ENCODE peak calls at places on chromosomes 4 and X, in seven cellular contexts. E is PC-3, D is astrocyte, F is GM23338, T is HCT116, V is hepatocyte, Y is HepG2. S is an unnamed sample. For H4K20me1, the result is how much of the 10 kb centered on the place peaks cover.

GRCh38 chrX:3175659-3176438 is 134.6 kb downstream of the ARSF start:
- DNase-seq in D (peak), E (no peak), T (no peak), Y (no peak), F (no peak), V (peak), S (peak)

GRCh38 chr4:7500404-7500803 is 65.7 kb upstream of the PSAPL1 start:
- DNase-seq in T (no peak), E (no peak), V (no peak), D (no peak), F (no peak), Y (no peak), S (no peak)

GRCh38 chr4:152458801-152459302 is 77.0 kb downstream of the FBXW7 start:
- DNase-seq in F (no peak), E (no peak), D (peak), T (no peak), Y (peak), V (no peak), S (peak)

GRCh38 chr4:152894673-152895072 is 41.5 kb upstream of the FHDC1 start:
- DNase-seq in Y (no peak), V (no peak), T (peak), F (no peak), D (peak), E (peak), S (peak)

GRCh38 chr4:146235654-146236570 is 21.6 kb downstream of the REELD1 start:
- DNase-seq in Y (no peak), D (no peak), T (no peak), V (no peak), E (no peak), F (no peak), S (no peak)

GRCh38 chrX:33277046-33277445 is 65.7 kb upstream of the DMD start:
- DNase-seq in Y (no peak), V (no peak), D (no peak), E (no peak), T (no peak), F (no peak), S (no peak)

GRCh38 chr4:69707807-69708206 is 52.6 kb downstream of the SULT1B1 start:
- DNase-seq in V (no peak), D (no peak), E (peak), Y (no peak), F (no peak), T (no peak), S (no peak)

GRCh38 chr4:30770049-30770549 is 49.9 kb downstream of the PCDH7 start:
- DNase-seq in Y (no peak), V (no peak), F (no peak), D (peak), E (peak), T (peak), S (no peak)

GRCh38 chr4:54063737-54064316 is 578 bp downstream of the CHIC2 start:
- DNase-seq in F (peak), Y (peak), T (no peak), D (no peak), V (peak), E (peak), S (peak)

GRCh38 chrX:5842601-5843000 is 386.1 kb downstream of the NLGN4X start:
- DNase-seq in F (no peak), V (no peak), E (no peak), T (no peak), D (no peak), Y (no peak), S (no peak)

GRCh38 chr4:78543424-78544238 is 7.9 kb upstream of the ANXA3 start:
- DNase-seq in Y (no peak), T (no peak), D (peak), F (no peak), V (no peak), E (peak), S (no peak)

GRCh38 chrX:38426785-38427184 is 74.4 kb downstream of the OTC start:
- DNase-seq in T (no peak), E (peak), Y (no peak), F (no peak), V (peak), D (no peak), S (no peak)

GRCh38 chr4:81173213-81173612 is 41.8 kb downstream of the PRKG2 start:
- DNase-seq in V (no peak), E (no peak), Y (no peak), F (no peak), T (no peak), D (no peak), S (no peak)

GRCh38 chr4:168632246-168632832 is 135.5 kb downstream of the PALLD start:
- DNase-seq in Y (no peak), D (peak), T (no peak), V (no peak), E (peak), F (peak), S (no peak)

GRCh38 chr4:40916880-40917279 is 167.1 kb downstream of the NSUN7 start:
- DNase-seq in F (peak), T (peak), D (no peak), E (peak), Y (peak), V (peak), S (peak)

GRCh38 chr4:42515156-42515884 is 118.0 kb downstream of the SHISA3 start:
- DNase-seq in T (no peak), V (no peak), E (no peak), Y (no peak), D (peak), F (peak), S (no peak)

GRCh38 chr4:78168029-78168428 is 110.9 kb downstream of the FRAS1 start:
- DNase-seq in T (no peak), V (no peak), D (no peak), E (no peak), F (no peak), Y (peak), S (no peak)

GRCh38 chrX:18348047-18348446 is 6.4 kb downstream of the SCML2 start:
- DNase-seq in Y (no peak), F (no peak), T (no peak), V (no peak), E (peak), D (peak), S (no peak)

GRCh38 chrX:53479295-53479694 is 45.1 kb upstream of the HSD17B10 start:
- DNase-seq in D (peak), Y (no peak), T (no peak), F (peak), V (no peak), E (peak), S (no peak)

GRCh38 chrX:112643721-112644120 is 36.0 kb downstream of the LHFPL1 start:
- DNase-seq in T (no peak), D (no peak), Y (no peak), F (no peak), E (no peak), V (no peak), S (no peak)

GRCh38 chrX:20585782-20586181 is 319.1 kb upstream of the RPS6KA3 start:
- DNase-seq in V (no peak), T (no peak), Y (no peak), D (peak), E (no peak), F (no peak), S (no peak)

GRCh38 chr4:181372014-181372413 is 871.2 kb upstream of the TENM3 start:
- DNase-seq in V (no peak), F (peak), T (no peak), E (no peak), Y (no peak), D (no peak), S (no peak)

GRCh38 chr4:59936566-59936965 is 1263.6 kb upstream of the ADGRL3 start:
- DNase-seq in D (no peak), V (no peak), E (peak), Y (no peak), T (no peak), F (no peak), S (no peak)

GRCh38 chrX:40248822-40249221 is 151.1 kb upstream of the BCOR start:
- DNase-seq in T (no peak), F (no peak), E (no peak), V (no peak), D (no peak), Y (no peak), S (no peak)

GRCh38 chr4:119897260-119897659 is 169.4 kb downstream of the MAD2L1 start:
- DNase-seq in F (no peak), Y (no peak), E (no peak), D (no peak), V (no peak), T (no peak), S (no peak)

GRCh38 chr4:101345271-101345595 is 2.1 kb downstream of the PPP3CA start:
- DNase-seq in D (no peak), V (no peak), F (no peak), E (no peak), T (no peak), Y (no peak), S (peak)

GRCh38 chr4:22720091-22720490 is 27.4 kb downstream of the GBA3 start:
- DNase-seq in Y (no peak), T (no peak), F (no peak), E (no peak), D (peak), V (no peak), S (no peak)

GRCh38 chr4:37588150-37588549 is 98.0 kb downstream of the RELL1 start:
- DNase-seq in Y (no peak), E (no peak), T (no peak), D (no peak), F (no peak), V (no peak), S (no peak)

GRCh38 chrX:29143356-29143755 is 556.1 kb downstream of the IL1RAPL1 start:
- DNase-seq in D (peak), F (no peak), Y (no peak), V (no peak), E (peak), T (no peak), S (no peak)

GRCh38 chrX:40462797-40463196 is 118.0 kb upstream of the ATP6AP2 start:
- DNase-seq in E (no peak), V (no peak), D (peak), F (no peak), Y (no peak), T (no peak), S (no peak)

GRCh38 chrX:119784747-119785446 is 6.5 kb downstream of the RPL39 start:
- DNase-seq in E (peak), F (peak), Y (no peak), D (no peak), T (no peak), V (no peak), S (peak)

GRCh38 chr4:123740236-123740635 is 343.6 kb downstream of the SPRY1 start:
- DNase-seq in F (no peak), D (no peak), V (no peak), Y (no peak), E (no peak), T (no peak), S (no peak)

GRCh38 chr4:2438822-2439718 is 20.3 kb downstream of the CFAP99 start:
- DNase-seq in E (no peak), D (no peak), T (no peak), V (no peak), Y (no peak), F (no peak), S (peak)

GRCh38 chr4:55561884-55562283 is 15.2 kb upstream of the CLOCK start:
- DNase-seq in T (no peak), V (no peak), E (no peak), D (no peak), Y (no peak), F (no peak), S (no peak)

GRCh38 chrX:7514871-7515599 is 327.9 kb upstream of the VCX start:
- DNase-seq in T (no peak), Y (no peak), E (peak), F (peak), V (no peak), D (no peak), S (no peak)

GRCh38 chrX:48683411-48683982 is at the start of gene WAS:
- DNase-seq in Y (no peak), V (no peak), D (no peak), E (no peak), F (no peak), T (no peak), S (peak)

GRCh38 chrX:40145001-40145631 is 47.4 kb upstream of the BCOR start:
- DNase-seq in V (no peak), F (peak), D (no peak), Y (no peak), E (peak), T (no peak), S (peak)

GRCh38 chrX:88584283-88584682 is 162.7 kb upstream of the CPXCR1 start:
- DNase-seq in V (no peak), Y (no peak), T (no peak), E (no peak), D (no peak), F (no peak), S (peak)

GRCh38 chr4:113499166-113499565 is 262.4 kb downstream of the CAMK2D start:
- DNase-seq in D (no peak), V (no peak), F (no peak), T (no peak), Y (peak), E (no peak), S (no peak)

GRCh38 chr4:82434949-82435348 is 4.6 kb downstream of the ENOPH1 start:
- DNase-seq in T (no peak), V (no peak), D (no peak), F (no peak), Y (peak), E (no peak), S (no peak)
- H4K20me1 ChIP-seq in T (under half), V (under half), D (half or more), F (half or more), Y (under half), E (under half), S (under half)

GRCh38 chr4:36320130-36320902 is 38.9 kb downstream of the DTHD1 start:
- DNase-seq in T (no peak), F (no peak), D (no peak), V (no peak), E (no peak), Y (no peak), S (no peak)
- H3K4me2 ChIP-seq in T (no peak), F (no peak), D (no peak), V (no peak), E (no peak), Y (no peak), S (no peak)

DNA sequence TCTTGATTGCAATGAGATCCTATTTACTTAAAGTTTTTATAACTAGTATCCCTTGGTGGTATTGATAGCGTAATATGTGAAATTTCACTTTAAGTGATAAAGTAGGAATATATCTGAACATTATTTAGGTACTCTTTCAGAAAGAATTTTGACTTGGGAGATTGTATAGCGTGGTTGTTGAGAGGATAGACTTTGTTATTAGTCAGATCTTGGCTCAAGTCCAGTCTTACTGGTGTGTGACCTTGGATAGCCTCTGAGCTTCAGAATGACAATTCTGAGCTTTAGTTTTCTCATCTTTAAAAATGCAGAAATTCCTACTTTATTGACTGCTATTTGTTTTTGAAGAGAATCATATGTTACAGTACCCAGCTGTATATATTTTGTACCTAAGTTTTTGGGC is 32.6 kb downstream of the DCK start:
- DNase-seq in F (no peak), E (peak), T (peak), D (peak), Y (peak), V (peak), S (peak)
- H2AFZ ChIP-seq in F (no peak), E (no peak), T (no peak), D (no peak), Y (no peak), V (no peak), S (no peak)

DNA sequence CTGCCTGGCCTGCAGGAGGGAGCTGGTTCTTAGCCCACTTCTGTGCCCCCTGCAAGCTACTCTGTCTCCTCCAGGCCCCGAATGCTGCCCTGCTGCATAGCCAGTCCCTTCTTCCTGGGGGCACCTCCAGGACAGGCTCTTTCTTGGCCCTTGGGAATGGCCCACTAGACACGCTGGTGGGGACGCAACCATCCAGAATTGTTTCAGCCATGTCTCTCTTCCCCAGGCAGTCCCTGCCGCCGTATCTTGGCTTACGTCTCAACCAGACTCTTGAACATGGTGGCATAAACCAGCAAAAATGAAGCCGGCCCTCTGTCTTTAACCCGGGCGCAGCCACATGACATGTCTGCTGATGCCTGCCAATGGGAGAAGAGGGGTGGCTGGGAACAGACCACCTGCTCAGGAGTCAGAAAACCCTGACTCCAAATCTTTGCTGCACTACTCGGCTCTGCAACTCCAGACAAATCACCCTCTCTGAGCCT is 9.0 kb downstream of the LRPAP1 start:
- DNase-seq in F (no peak), D (no peak), E (no peak), T (no peak), Y (no peak), V (no peak), S (no peak)
- H4K20me1 ChIP-seq in F (under half), D (half or more), E (under half), T (under half), Y (under half), V (under half), S (under half)

GRCh38 chr4:158873795-158874359 is 105.1 kb downstream of the FNIP2 start:
- DNase-seq in T (peak), D (peak), V (peak), F (no peak), E (peak), Y (peak), S (peak)
- H3K4me2 ChIP-seq in T (peak), D (peak), V (no peak), F (no peak), E (peak), Y (no peak), S (peak)

GRCh38 chr4:139189417-139189749 is 12.4 kb upstream of the ELF2 start:
- DNase-seq in D (no peak), Y (no peak), F (no peak), V (no peak), T (no peak), E (no peak), S (no peak)

GRCh38 chr4:139184129-139184528 is 7.1 kb upstream of the ELF2 start:
- DNase-seq in Y (no peak), E (peak), V (peak), D (peak), F (no peak), T (no peak), S (no peak)

GRCh38 chr4:139191373-139191772 is 14.4 kb upstream of the ELF2 start:
- DNase-seq in T (no peak), V (no peak), F (no peak), Y (no peak), D (peak), E (no peak), S (no peak)

DNA sequence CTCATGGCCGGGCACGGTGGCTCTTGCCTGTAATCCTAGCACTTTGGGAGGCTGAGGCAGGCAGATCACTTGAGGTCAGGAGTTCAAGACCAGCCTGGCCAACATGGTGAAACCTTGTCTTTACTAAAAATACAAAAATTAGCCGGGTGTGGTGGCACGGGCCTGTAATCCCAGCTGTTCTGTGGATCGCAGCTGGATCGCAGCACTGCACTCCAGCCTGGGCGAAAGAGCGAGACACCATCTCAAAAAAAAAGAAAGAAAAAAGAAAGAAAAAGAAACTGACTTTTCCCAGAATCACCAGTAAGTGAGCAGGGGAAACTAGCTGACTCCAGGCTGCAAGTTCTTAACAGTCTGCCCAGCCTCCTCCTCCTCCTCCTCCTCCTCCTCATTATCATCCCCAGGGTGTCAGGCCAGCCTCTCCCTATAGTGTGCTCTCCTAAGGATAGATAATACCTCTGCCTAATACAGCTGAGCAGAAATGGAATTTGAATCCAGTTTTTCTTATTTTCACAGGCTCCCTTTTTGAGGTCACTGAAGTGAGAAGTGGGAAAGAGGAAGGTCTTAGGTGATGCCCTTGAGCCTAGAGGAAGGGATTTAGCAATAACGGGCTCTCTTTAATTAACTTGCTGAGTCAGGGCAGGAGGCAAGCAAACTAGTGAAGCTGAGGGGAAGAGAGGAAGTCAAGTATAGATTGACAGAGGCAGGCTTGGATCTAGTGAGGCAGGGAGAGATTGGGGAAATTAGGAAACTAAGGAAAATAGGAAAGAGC is 11.8 kb upstream of the ELF2 start:
- DNase-seq in T (no peak), E (no peak), Y (no peak), D (no peak), V (no peak), F (no peak), S (no peak)
- H2AFZ ChIP-seq in T (no peak), E (no peak), Y (no peak), D (no peak), V (no peak), F (peak), S (peak)

GRCh38 chr4:87046111-87046510 is 111.3 kb downstream of the AFF1 start:
- DNase-seq in Y (no peak), V (no peak), F (no peak), D (no peak), E (no peak), T (no peak), S (no peak)
- H4K20me1 ChIP-seq in Y (under half), V (under half), F (under half), D (under half), E (under half), T (under half), S (under half)

DNA sequence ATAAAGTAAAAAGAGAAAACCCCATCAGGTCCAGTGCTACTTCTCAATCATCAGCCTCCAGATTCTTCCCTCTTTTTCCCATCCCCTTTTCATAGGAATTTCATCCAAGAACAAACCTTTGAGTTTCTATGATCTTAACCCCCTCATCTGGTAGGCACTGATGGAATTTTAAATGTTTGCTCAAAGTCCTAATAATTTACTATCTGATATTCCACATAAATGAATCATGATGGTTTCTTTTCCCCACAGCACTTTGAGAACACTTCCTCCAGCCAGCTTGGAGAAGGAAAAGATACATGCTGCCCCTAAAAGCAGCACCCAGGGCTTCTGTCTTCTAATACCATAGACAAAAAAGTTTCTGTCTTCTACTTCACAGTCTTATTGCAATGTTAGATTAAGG is 19.4 kb upstream of the KLHL8 start:
- DNase-seq in Y (no peak), D (no peak), E (peak), V (no peak), F (no peak), T (no peak), S (no peak)
- H3K4me2 ChIP-seq in Y (no peak), D (no peak), E (peak), V (peak), F (no peak), T (no peak), S (no peak)

S was measured in osteoblast.